ENCODE peak calls at places on chromosomes 4 and X, in seven cellular contexts. One of them, this sample, is unnamed.

GRCh38 chr4:145808021-145808650 is 128.2 kb downstream of the C4orf51 start:
- DNase-seq in uterus: no peak
- DNase-seq in tibial artery: no peak
- DNase-seq in stomach: no peak
- DNase-seq in lower leg skin: no peak
- DNase-seq in sigmoid colon: no peak
- DNase-seq in fibroblast of villous mesenchyme: peak; percentile 89
- DNase-seq in this sample: peak; percentile 87

GRCh38 chr4:119113033-119113655 is 22.5 kb upstream of the MYOZ2 start:
- DNase-seq in uterus: no peak
- DNase-seq in tibial artery: no peak
- DNase-seq in stomach: no peak
- DNase-seq in lower leg skin: no peak
- DNase-seq in sigmoid colon: no peak
- DNase-seq in fibroblast of villous mesenchyme: peak; percentile 96
- DNase-seq in this sample: peak; percentile 94

GRCh38 chr4:152164561-152164960 is 371.3 kb downstream of the FBXW7 start:
- DNase-seq in uterus: no peak
- DNase-seq in tibial artery: no peak
- DNase-seq in stomach: no peak
- DNase-seq in lower leg skin: no peak
- DNase-seq in sigmoid colon: no peak
- DNase-seq in fibroblast of villous mesenchyme: no peak
- DNase-seq in this sample: no peak

GRCh38 chrX:129876734-129877395 is 29.1 kb upstream of the UTP14A start:
- DNase-seq in uterus: no peak
- DNase-seq in tibial artery: no peak
- DNase-seq in stomach: no peak
- DNase-seq in lower leg skin: no peak
- DNase-seq in sigmoid colon: no peak
- DNase-seq in fibroblast of villous mesenchyme: peak; percentile 2
- DNase-seq in this sample: peak; percentile 69

GRCh38 chrX:104189862-104190261 is 23.6 kb downstream of the FAM199X start:
- DNase-seq in uterus: no peak
- DNase-seq in tibial artery: no peak
- DNase-seq in stomach: no peak
- DNase-seq in lower leg skin: no peak
- DNase-seq in sigmoid colon: no peak
- DNase-seq in fibroblast of villous mesenchyme: no peak
- DNase-seq in this sample: no peak

GRCh38 chr4:140308366-140309123 is 64.9 kb upstream of the SCOC start:
- DNase-seq in uterus: peak; percentile 62
- DNase-seq in tibial artery: peak; percentile 94
- DNase-seq in stomach: no peak
- DNase-seq in lower leg skin: peak; percentile 88
- DNase-seq in sigmoid colon: peak; percentile 84
- DNase-seq in fibroblast of villous mesenchyme: peak; percentile 79
- DNase-seq in this sample: peak; percentile 96

GRCh38 chr4:153112071-153112460 is 92.2 kb upstream of the TRIM2 start:
- DNase-seq in uterus: no peak
- DNase-seq in tibial artery: no peak
- DNase-seq in stomach: no peak
- DNase-seq in lower leg skin: peak; percentile 83
- DNase-seq in sigmoid colon: no peak
- DNase-seq in fibroblast of villous mesenchyme: no peak
- DNase-seq in this sample: no peak

GRCh38 chr4:70705146-70705855 is 16.5 kb upstream of the RUFY3 start:
- DNase-seq in uterus: peak; percentile 71
- DNase-seq in tibial artery: peak; percentile 83
- DNase-seq in stomach: peak; percentile 63
- DNase-seq in lower leg skin: peak; percentile 95
- DNase-seq in sigmoid colon: peak; percentile 85
- DNase-seq in fibroblast of villous mesenchyme: peak; percentile 82
- DNase-seq in this sample: peak; percentile 60

GRCh38 chr4:10753856-10754384 is 69.4 kb upstream of the CLNK start:
- DNase-seq in uterus: no peak
- DNase-seq in tibial artery: no peak
- DNase-seq in stomach: no peak
- DNase-seq in lower leg skin: no peak
- DNase-seq in sigmoid colon: no peak
- DNase-seq in fibroblast of villous mesenchyme: no peak
- DNase-seq in this sample: peak; percentile 18

GRCh38 chrX:35919536-35920309 is at the start of gene CFAP47:
- DNase-seq in uterus: no peak
- DNase-seq in tibial artery: peak; percentile 61
- DNase-seq in stomach: peak; percentile 30
- DNase-seq in lower leg skin: no peak
- DNase-seq in sigmoid colon: no peak
- DNase-seq in fibroblast of villous mesenchyme: no peak
- DNase-seq in this sample: no peak

DNA sequence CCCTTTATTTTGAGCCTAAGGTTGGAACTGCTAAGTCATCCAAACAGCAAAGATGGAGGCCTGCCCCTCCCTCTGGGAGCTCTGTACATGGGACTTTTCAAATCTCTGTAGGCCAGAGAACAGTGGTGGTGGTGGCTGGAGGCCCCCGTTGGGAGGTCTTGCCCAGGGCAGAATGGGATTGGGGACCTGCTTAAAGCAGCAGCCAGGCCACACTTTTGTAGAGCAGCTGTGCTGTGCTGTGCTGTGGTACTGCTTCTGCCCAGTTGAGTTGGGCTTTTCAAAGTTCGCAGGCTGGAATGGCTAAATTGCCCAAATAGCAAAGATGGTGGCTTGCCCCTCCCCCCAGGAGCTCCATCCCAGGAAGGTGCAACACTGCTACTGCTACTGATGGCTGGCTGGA is 147.5 kb upstream of the TACR3 start:
- DNase-seq in uterus: no peak
- DNase-seq in tibial artery: no peak
- DNase-seq in stomach: no peak
- DNase-seq in lower leg skin: no peak
- DNase-seq in sigmoid colon: no peak
- DNase-seq in fibroblast of villous mesenchyme: no peak
- DNase-seq in this sample: no peak
- TF ChIP-seq CTCF in uterus: no peak
- TF ChIP-seq CTCF in tibial artery: no peak
- TF ChIP-seq CTCF in stomach: no peak
- TF ChIP-seq CTCF in lower leg skin: no peak
- TF ChIP-seq CTCF in sigmoid colon: no peak
- TF ChIP-seq CTCF in fibroblast of villous mesenchyme: no peak
- TF ChIP-seq CTCF in this sample: no peak

DNA sequence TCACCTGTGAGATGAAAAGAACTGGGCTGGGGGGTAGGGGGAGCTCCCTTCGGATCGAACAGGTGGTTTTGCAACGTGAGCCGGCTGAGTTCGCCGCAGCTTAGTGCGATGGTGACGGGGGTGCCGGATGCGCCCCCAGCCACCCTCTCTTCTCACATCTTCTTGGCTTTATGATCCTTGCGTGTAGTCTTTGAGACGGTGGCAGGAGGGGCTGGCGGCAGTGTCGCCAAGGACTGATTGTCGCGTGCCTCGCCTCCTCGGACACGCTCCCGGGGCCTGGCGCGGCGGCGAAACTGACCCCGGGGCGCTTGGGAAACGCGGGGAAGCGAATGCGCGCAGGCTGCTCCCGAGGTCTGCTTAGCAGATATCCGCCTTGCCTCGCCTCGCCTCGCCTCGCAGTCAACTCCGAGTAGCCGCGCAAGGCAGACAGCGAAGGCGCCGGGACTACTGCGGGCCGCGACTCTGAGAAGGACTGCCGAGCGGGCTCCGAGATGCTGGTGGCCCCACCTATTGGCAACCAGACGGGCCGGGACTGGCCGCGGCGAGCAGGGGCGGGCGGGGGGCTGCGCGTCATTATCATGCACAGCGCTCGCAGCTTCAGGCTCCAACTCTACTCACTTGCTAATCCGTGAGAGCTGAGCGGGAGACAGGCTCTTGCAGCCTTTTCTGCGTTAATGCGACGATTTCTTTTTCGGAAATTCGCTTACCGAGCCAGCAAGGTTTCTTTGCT is 1.5 kb downstream of the GRID2 start:
- DNase-seq in uterus: no peak
- DNase-seq in tibial artery: peak; percentile 70
- DNase-seq in stomach: peak; percentile 43
- DNase-seq in lower leg skin: peak; percentile 83
- DNase-seq in sigmoid colon: no peak
- DNase-seq in fibroblast of villous mesenchyme: peak; percentile 7
- DNase-seq in this sample: peak; percentile 7
- H3K4me3 ChIP-seq in uterus: peak overlapping the region; percentile 10
- H3K4me3 ChIP-seq in tibial artery: peak overlapping the region; percentile 52
- H3K4me3 ChIP-seq in stomach: peak overlapping the region; percentile 44
- H3K4me3 ChIP-seq in lower leg skin: no peak overlapping the region
- H3K4me3 ChIP-seq in sigmoid colon: peak overlapping the region; percentile 20
- H3K4me3 ChIP-seq in fibroblast of villous mesenchyme: no peak overlapping the region
- H3K4me3 ChIP-seq in this sample: no peak overlapping the region

DNA sequence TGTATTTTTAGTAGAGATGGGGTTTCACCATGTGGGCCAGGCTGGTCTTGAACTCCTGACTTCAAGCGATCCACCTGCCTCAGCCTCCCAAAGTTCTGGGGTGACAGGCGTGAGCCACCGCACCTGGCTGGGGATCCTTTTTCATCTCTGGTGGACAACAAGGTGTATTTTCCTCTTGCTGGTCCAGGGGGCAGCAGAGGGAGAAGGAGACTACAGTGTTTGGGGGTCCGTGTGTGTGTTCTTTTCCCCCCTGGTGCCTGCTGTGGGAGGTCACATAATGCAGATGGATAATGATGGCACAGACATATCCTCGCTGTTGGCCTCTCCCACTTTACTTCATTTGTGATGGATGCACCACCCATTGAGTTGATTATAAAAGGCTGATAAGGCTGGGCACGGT is 39.0 kb upstream of the CD99 start:
- DNase-seq in uterus: no peak
- DNase-seq in tibial artery: no peak
- DNase-seq in stomach: no peak
- DNase-seq in lower leg skin: peak; percentile 37
- DNase-seq in sigmoid colon: no peak
- DNase-seq in fibroblast of villous mesenchyme: no peak
- DNase-seq in this sample: no peak
- TF ChIP-seq CTCF in uterus: no peak
- TF ChIP-seq CTCF in tibial artery: no peak
- TF ChIP-seq CTCF in stomach: no peak
- TF ChIP-seq CTCF in lower leg skin: no peak
- TF ChIP-seq CTCF in sigmoid colon: no peak
- TF ChIP-seq CTCF in fibroblast of villous mesenchyme: peak; percentile 38
- TF ChIP-seq CTCF in this sample: peak; percentile 23

DNA sequence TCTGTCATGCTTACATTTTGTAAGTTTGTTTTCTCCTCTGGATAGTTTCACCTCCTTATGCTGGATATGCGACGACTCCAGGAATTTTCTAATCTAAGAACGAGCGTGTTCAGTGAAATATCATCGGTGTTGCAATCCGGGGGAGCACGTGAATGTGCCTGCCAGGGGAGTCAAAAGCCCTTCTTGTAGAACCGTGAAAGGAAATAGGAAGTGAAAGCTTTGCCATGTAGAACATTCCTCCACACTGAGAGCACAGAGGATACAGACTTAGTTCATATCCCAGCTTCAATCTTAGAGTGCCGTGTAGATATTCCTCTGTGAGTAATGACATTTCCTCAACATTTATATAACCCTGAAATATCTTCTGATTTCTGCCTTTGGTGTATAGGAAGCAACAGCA is 121.2 kb downstream of the VEGFC start:
- DNase-seq in uterus: peak; percentile 67
- DNase-seq in tibial artery: no peak
- DNase-seq in stomach: no peak
- DNase-seq in lower leg skin: no peak
- DNase-seq in sigmoid colon: no peak
- DNase-seq in fibroblast of villous mesenchyme: peak; percentile 88
- DNase-seq in this sample: no peak
- H3K4me3 ChIP-seq in uterus: no peak overlapping the region
- H3K4me3 ChIP-seq in tibial artery: no peak overlapping the region
- H3K4me3 ChIP-seq in stomach: no peak overlapping the region
- H3K4me3 ChIP-seq in lower leg skin: no peak overlapping the region
- H3K4me3 ChIP-seq in sigmoid colon: no peak overlapping the region
- H3K4me3 ChIP-seq in fibroblast of villous mesenchyme: no peak overlapping the region
- H3K4me3 ChIP-seq in this sample: no peak overlapping the region

GRCh38 chrX:39449352-39449751 is 648.1 kb downstream of the MID1IP1 start:
- DNase-seq in uterus: no peak
- DNase-seq in tibial artery: no peak
- DNase-seq in stomach: no peak
- DNase-seq in lower leg skin: no peak
- DNase-seq in sigmoid colon: no peak
- DNase-seq in fibroblast of villous mesenchyme: no peak
- DNase-seq in this sample: no peak

GRCh38 chrX:39440734-39441305 is 639.6 kb downstream of the MID1IP1 start:
- DNase-seq in uterus: no peak
- DNase-seq in tibial artery: no peak
- DNase-seq in stomach: no peak
- DNase-seq in lower leg skin: no peak
- DNase-seq in sigmoid colon: peak; percentile 28
- DNase-seq in fibroblast of villous mesenchyme: no peak
- DNase-seq in this sample: no peak

GRCh38 chrX:39442332-39442731 is 641.1 kb downstream of the MID1IP1 start:
- DNase-seq in uterus: no peak
- DNase-seq in tibial artery: no peak
- DNase-seq in stomach: no peak
- DNase-seq in lower leg skin: no peak
- DNase-seq in sigmoid colon: peak; percentile 14
- DNase-seq in fibroblast of villous mesenchyme: no peak
- DNase-seq in this sample: no peak

GRCh38 chrX:39443240-39443639 is 642.0 kb downstream of the MID1IP1 start:
- DNase-seq in uterus: no peak
- DNase-seq in tibial artery: no peak
- DNase-seq in stomach: no peak
- DNase-seq in lower leg skin: no peak
- DNase-seq in sigmoid colon: no peak
- DNase-seq in fibroblast of villous mesenchyme: no peak
- DNase-seq in this sample: no peak

DNA sequence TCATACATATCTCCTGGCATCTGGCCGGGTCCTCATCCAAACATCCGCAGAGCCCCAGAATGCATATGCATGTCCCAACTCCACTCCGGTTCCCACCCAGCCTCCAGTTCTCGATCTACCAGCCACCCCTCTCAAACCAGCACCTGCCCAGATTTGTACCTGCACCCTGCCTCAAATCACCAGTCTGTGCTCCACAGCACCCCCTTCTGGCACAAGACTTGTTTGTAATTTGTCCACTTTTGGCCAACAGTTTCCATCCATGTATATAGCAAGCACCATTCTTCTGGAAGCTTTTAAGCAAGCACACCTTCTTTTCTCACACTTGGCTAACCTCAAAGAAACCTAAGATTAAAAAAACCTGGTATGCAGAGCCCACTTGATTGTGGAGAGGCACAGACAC is 644.1 kb downstream of the MID1IP1 start:
- DNase-seq in uterus: no peak
- DNase-seq in tibial artery: no peak
- DNase-seq in stomach: peak; percentile 40
- DNase-seq in lower leg skin: no peak
- DNase-seq in sigmoid colon: no peak
- DNase-seq in fibroblast of villous mesenchyme: no peak
- DNase-seq in this sample: no peak
- TF ChIP-seq CTCF in uterus: no peak
- TF ChIP-seq CTCF in tibial artery: no peak
- TF ChIP-seq CTCF in stomach: no peak
- TF ChIP-seq CTCF in lower leg skin: no peak
- TF ChIP-seq CTCF in sigmoid colon: no peak
- TF ChIP-seq CTCF in fibroblast of villous mesenchyme: peak; percentile 33
- TF ChIP-seq CTCF in this sample: no peak

GRCh38 chr4:38858097-38858420 is 1.4 kb upstream of the TLR6 start:
- DNase-seq in uterus: no peak
- DNase-seq in tibial artery: no peak
- DNase-seq in stomach: no peak
- DNase-seq in lower leg skin: no peak
- DNase-seq in sigmoid colon: no peak
- DNase-seq in fibroblast of villous mesenchyme: no peak
- DNase-seq in this sample: no peak
- H3K4me3 ChIP-seq in uterus: no peak overlapping the region
- H3K4me3 ChIP-seq in tibial artery: no peak overlapping the region
- H3K4me3 ChIP-seq in stomach: no peak overlapping the region
- H3K4me3 ChIP-seq in lower leg skin: no peak overlapping the region
- H3K4me3 ChIP-seq in sigmoid colon: no peak overlapping the region
- H3K4me3 ChIP-seq in fibroblast of villous mesenchyme: no peak overlapping the region
- H3K4me3 ChIP-seq in this sample: no peak overlapping the region

This sample was measured in AG10803.